ENCODE peak calls at places on chromosome 11, in five cellular contexts. S is IMR-90, X is H1, P is mesendoderm, J is H9. V is an unnamed sample.

GRCh38 chr11:68302256-68303054 is 9.9 kb upstream of the LRP5 start:
- DNase-seq in S (peak; percentile 50), X (no peak), P (no peak), J (no peak), V (no peak)

GRCh38 chr11:80849253-80849652 is 1408.4 kb upstream of the TENM4 start:
- DNase-seq in S (no peak), X (no peak), P (no peak), J (no peak), V (no peak)

GRCh38 chr11:67302571-67303131 is 679 bp upstream of the SSH3 start:
- DNase-seq in S (peak; percentile 10), X (peak; percentile 84), P (peak; percentile 80), J (peak; percentile 85), V (no peak)

GRCh38 chr11:17230867-17231851 is 23.4 kb upstream of the PIK3C2A start:
- DNase-seq in S (no peak), X (no peak), P (no peak), J (no peak), V (no peak)

GRCh38 chr11:65287601-65288000 is 25.8 kb downstream of the POLA2 start:
- DNase-seq in S (peak; percentile 51), X (no peak), P (no peak), J (no peak), V (no peak)

GRCh38 chr11:69489746-69490365 is 8.4 kb downstream of the LINC01488 start:
- DNase-seq in S (no peak), X (no peak), P (no peak), J (no peak), V (no peak)

GRCh38 chr11:27912916-27913315 is 195.0 kb downstream of the KIF18A start:
- DNase-seq in S (peak; percentile 36), X (no peak), P (no peak), J (no peak), V (no peak)

GRCh38 chr11:67010296-67010905 is 12.5 kb upstream of the SYT12 start:
- DNase-seq in S (no peak), X (no peak), P (no peak), J (no peak), V (no peak)

GRCh38 chr11:112963368-112963955 is 2.2 kb downstream of the NCAM1 start:
- DNase-seq in S (no peak), X (peak; percentile 51), P (peak; percentile 10), J (no peak), V (peak; percentile 72)

GRCh38 chr11:94803491-94803890 is 35.3 kb downstream of the AMOTL1 start:
- DNase-seq in S (peak; percentile 70), X (no peak), P (no peak), J (no peak), V (no peak)

GRCh38 chr11:94794287-94795168 is 26.4 kb downstream of the AMOTL1 start:
- DNase-seq in S (peak; percentile 99), X (no peak), P (no peak), J (no peak), V (no peak)

GRCh38 chr11:8331767-8332166 is 68.1 kb upstream of the LMO1 start:
- DNase-seq in S (no peak), X (no peak), P (no peak), J (no peak), V (no peak)

GRCh38 chr11:91299980-91300379 is 924.6 kb upstream of the FAT3 start:
- DNase-seq in S (peak; percentile 59), X (no peak), P (no peak), J (no peak), V (no peak)

GRCh38 chr11:120431633-120432032 is 79.9 kb upstream of the GRIK4 start:
- DNase-seq in S (peak; percentile 72), X (no peak), P (peak; percentile 72), J (peak; percentile 33), V (no peak)

GRCh38 chr11:18878211-18878610 is 61.0 kb downstream of the MRGPRX1 start:
- DNase-seq in S (no peak), X (no peak), P (no peak), J (no peak), V (no peak)

GRCh38 chr11:2220173-2220771 is 48.7 kb upstream of the TH start:
- DNase-seq in S (no peak), X (no peak), P (no peak), J (no peak), V (no peak)

DNA sequence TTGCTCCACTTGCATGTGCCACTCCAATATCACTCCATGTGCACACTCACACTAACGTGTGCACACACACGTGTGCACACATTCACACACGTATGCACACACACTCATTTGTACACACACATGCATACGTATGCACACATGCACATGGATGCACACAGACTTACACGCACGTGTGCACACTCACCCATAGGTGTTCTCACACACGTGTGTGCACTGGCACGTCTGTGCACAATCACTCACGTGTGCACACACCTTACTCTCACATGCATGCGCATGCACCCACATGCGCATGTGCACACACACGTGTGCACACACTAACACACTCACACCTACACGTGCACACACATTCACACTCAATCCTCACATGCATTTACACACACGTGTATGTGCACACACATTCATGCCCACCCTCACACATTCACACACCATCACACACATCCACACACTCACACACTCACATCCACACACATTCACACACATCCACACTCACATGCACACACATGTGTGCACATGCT is 9.3 kb upstream of the MS4A15 start:
- DNase-seq in S (no peak), X (no peak), P (no peak), J (no peak), V (no peak)
- H3K23ac ChIP-seq in S (no peak overlapping the region), X (no peak overlapping the region), P (no peak overlapping the region), J (no peak overlapping the region), V (peak overlapping the region; percentile 9)

GRCh38 chr11:128416976-128417375 is 170.4 kb downstream of the ETS1 start:
- DNase-seq in S (no peak), X (no peak), P (no peak), J (no peak), V (no peak)
- H4K8ac ChIP-seq in S (no peak overlapping the region), X (no peak overlapping the region), P (no peak overlapping the region), J (no peak overlapping the region), V (no peak overlapping the region)

GRCh38 chr11:101913631-101914030 is 1.2 kb upstream of the CEP126 start:
- DNase-seq in S (no peak), X (no peak), P (no peak), J (no peak), V (no peak)

GRCh38 chr11:101916422-101916821 is at the start of gene ANGPTL5:
- DNase-seq in S (no peak), X (no peak), P (no peak), J (no peak), V (no peak)

GRCh38 chr11:101915811-101916291 is 471 bp downstream of the ANGPTL5 start:
- DNase-seq in S (peak; percentile 36), X (no peak), P (peak; percentile 62), J (no peak), V (no peak)

GRCh38 chr11:101914349-101914736 is 467 bp upstream of the CEP126 start:
- DNase-seq in S (peak; percentile 49), X (no peak), P (peak; percentile 58), J (no peak), V (peak; percentile 11)

GRCh38 chr11:101914737-101915426 is at the start of gene CEP126:
- DNase-seq in S (peak; percentile 93), X (peak; percentile 97), P (peak; percentile 97), J (peak; percentile 95), V (peak; percentile 89)
- H2BK120ac ChIP-seq in S (peak within 1 kb of the TSS; percentile 84), X (no peak within 1 kb of the TSS), P (no peak within 1 kb of the TSS), J (no peak within 1 kb of the TSS), V (no peak within 1 kb of the TSS)

GRCh38 chr11:126029237-126029636 is 33.4 kb downstream of the CDON start:
- DNase-seq in S (no peak), X (no peak), P (no peak), J (no peak), V (no peak)
- H3K23ac ChIP-seq in S (no peak overlapping the region), X (no peak overlapping the region), P (no peak overlapping the region), J (no peak overlapping the region), V (no peak overlapping the region)

V was measured in neuronal stem cell.